ENCODE peak calls at places on chromosomes 12 and 14, in six cellular contexts. A is AG10803; V is colonic mucosa; U is psoas muscle; O is astrocyte; D is effector memory CD4-positive, alpha-beta T cell. L is an unnamed sample.

GRCh38 chr14:23436327-23437141 is 1.1 kb upstream of the MYH7 start:
- DNase-seq in O (no peak), U (no peak), A (no peak), D (no peak), V (no peak), L (no peak)

GRCh38 chr12:124036117-124037109 is 63.4 kb downstream of the ZNF664 start:
- DNase-seq in U (no peak), D (no peak), A (peak), V (peak), O (peak), L (no peak)

GRCh38 chr14:53209370-53209769 is 56.2 kb upstream of the DDHD1 start:
- DNase-seq in A (peak), V (no peak), O (no peak), U (no peak), D (no peak), L (no peak)

GRCh38 chr12:69065804-69066203 is 132.8 kb upstream of the CPM start:
- DNase-seq in O (no peak), D (no peak), V (no peak), U (no peak), A (no peak), L (no peak)

GRCh38 chr14:102870994-102871831 is 51.2 kb upstream of the AMN start:
- DNase-seq in V (no peak), U (no peak), D (no peak), A (no peak), O (no peak), L (peak)

GRCh38 chr12:12127304-12127703 is 56.6 kb downstream of the BCL2L14 start:
- DNase-seq in U (no peak), V (no peak), A (no peak), O (no peak), D (no peak), L (no peak)

GRCh38 chr12:108634225-108634795 is 616 bp upstream of the SELPLG start:
- DNase-seq in U (no peak), V (no peak), A (no peak), D (peak), O (no peak), L (no peak)

GRCh38 chr12:50400104-50400637 is 514 bp upstream of the LARP4 start:
- DNase-seq in D (no peak), V (no peak), O (no peak), U (no peak), A (no peak), L (no peak)

GRCh38 chr12:54411398-54412241 is 7.4 kb downstream of the ITGA5 start:
- DNase-seq in U (peak), A (peak), D (peak), O (peak), V (no peak), L (peak)

GRCh38 chr12:54412348-54412747 is 6.7 kb downstream of the ITGA5 start:
- DNase-seq in O (no peak), V (no peak), D (no peak), U (no peak), A (no peak), L (no peak)

GRCh38 chr12:54413284-54414190 is 5.5 kb downstream of the ITGA5 start:
- DNase-seq in D (peak), V (peak), A (peak), O (peak), U (no peak), L (peak)

GRCh38 chr12:54414191-54414525 is 4.9 kb downstream of the ITGA5 start:
- DNase-seq in U (no peak), D (no peak), A (no peak), V (no peak), O (no peak), L (no peak)

GRCh38 chr12:54412786-54413185 is 6.3 kb downstream of the ITGA5 start:
- DNase-seq in U (no peak), V (no peak), O (no peak), D (no peak), A (no peak), L (no peak)
- H3K4me3 ChIP-seq in U (no peak), V (no peak), O (no peak), D (peak), A (peak), L (peak)

DNA sequence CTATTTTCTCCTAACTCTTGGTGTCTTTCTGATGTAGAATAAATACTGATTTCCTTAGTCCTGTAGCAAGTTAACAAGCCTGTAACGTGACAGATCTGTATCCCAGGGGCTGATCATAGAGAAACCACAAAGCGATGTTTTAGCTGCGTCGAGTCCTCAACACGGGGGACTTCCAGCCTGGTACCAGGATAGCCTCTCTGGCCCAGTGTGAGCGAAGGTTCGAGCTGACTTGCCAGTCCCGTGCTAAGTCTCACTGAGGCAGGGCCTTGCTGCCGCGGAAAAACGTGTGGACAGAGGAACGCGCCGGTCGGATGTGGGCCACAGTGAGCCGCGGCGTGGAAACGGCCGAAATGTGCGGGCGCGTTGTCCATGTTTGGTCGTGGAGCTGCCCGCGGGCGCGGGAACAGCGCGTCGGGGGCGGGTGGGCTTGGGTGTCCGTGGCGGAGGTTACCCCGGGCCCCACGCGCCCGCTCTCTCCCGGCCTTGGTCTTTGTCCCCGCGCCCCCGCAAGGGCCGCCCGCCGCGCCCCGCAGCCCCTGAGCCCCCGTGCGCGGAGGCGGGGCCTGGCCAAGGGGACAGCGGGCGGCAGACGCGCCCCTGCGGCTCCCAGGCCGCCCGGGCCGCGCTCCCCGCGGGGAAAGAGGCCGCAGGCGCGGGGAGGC is 531 bp upstream of the EML1 start:
- DNase-seq in O (peak), V (no peak), U (peak), D (no peak), A (peak), L (peak)
- H3K4me3 ChIP-seq in O (peak), V (peak), U (peak), D (no peak), A (peak), L (peak)

GRCh38 chr12:101074940-101075680 is 134.9 kb downstream of the SLC5A8 start:
- DNase-seq in O (peak), U (no peak), A (peak), D (no peak), V (no peak), L (no peak)
- H3K4me3 ChIP-seq in O (no peak), U (no peak), A (no peak), D (no peak), V (no peak), L (no peak)

DNA sequence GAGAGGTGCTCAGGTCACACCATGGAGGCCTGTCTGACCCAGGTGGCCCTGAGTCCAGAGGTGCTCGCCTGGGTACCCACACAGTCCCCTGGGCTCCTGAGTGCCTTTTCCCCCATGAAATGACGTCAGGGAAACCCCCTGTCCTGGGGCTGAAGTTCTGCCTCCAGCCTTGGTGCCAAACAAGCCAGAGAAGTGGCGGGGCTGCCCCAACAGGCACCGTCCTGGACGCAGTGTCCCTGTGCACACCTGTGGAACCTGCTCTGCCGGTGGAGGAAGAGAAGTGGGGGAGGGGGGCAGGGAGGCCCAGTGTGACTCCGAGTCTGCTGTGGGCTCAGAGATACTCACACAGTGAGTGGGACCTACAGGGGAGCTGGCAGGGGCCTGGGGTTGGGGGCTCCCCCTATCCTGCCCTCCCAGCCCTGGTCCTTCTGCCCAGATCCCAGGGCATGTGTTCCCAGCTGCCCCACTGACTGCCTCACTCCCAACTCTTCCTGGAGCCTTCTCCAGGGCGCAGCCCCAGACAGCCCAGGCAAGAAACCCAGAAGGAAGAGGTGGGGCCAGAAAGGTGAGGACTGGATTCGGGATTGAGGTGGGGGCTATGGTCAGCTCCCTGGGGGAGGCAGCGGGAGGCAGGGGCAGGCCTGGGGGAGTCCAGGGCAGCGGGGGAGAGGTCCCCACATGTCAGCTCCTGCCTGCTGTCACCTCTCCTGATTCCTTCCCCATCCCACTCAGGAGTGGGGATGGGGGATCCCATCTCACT is 24.8 kb downstream of the CCDC85C start:
- DNase-seq in D (no peak), V (peak), A (no peak), O (no peak), U (no peak), L (no peak)
- H3K4me3 ChIP-seq in D (no peak), V (no peak), A (no peak), O (no peak), U (no peak), L (peak)

L was measured in left ventricle myocardium inferior.